ENCODE peak calls at places on chromosomes 2 and 18, in ten cellular contexts. G is CD4-positive, CD25-positive, alpha-beta regulatory T cell; U is SK-N-SH; S is CD8-positive, alpha-beta memory T cell; H is mesendoderm; A is mammary epithelial cell; B is left ventricle myocardium inferior; P is GM23248; F is OCI-LY7; K is right cardiac atrium. E is an unnamed sample.

GRCh38 chr2:129877795-129878775 is 101.4 kb upstream of the RAB6C start:
- DNase-seq in G (peak), U (no peak), S (no peak), H (peak), A (no peak), B (peak), P (peak), F (peak), K (peak), E (no peak)

GRCh38 chr2:42385225-42385624 is 24.2 kb upstream of the COX7A2L start:
- DNase-seq in G (no peak), U (no peak), S (no peak), H (peak), A (no peak), B (no peak), P (peak), F (no peak), K (no peak), E (no peak)

GRCh38 chr2:75466708-75467311 is 93.9 kb downstream of the EVA1A start:
- DNase-seq in G (no peak), U (peak), S (no peak), H (peak), A (peak), B (no peak), P (peak), F (peak), K (no peak), E (no peak)

GRCh38 chr18:3211236-3211992 is 8.4 kb downstream of the MYOM1 start:
- DNase-seq in G (no peak), U (no peak), S (no peak), H (no peak), A (no peak), B (no peak), P (no peak), F (no peak), K (no peak), E (no peak)

GRCh38 chr2:233588410-233588809 is 21.8 kb upstream of the USP40 start:
- DNase-seq in G (no peak), U (no peak), S (no peak), H (no peak), A (no peak), B (no peak), P (no peak), F (no peak), K (no peak), E (no peak)

GRCh38 chr2:118013221-118013723 is 598 bp downstream of the CCDC93 start:
- DNase-seq in G (peak), U (peak), S (peak), H (peak), A (peak), B (peak), P (peak), F (peak), K (peak), E (no peak)

GRCh38 chr18:79733996-79734770 is 54.6 kb downstream of the CTDP1 start:
- DNase-seq in G (no peak), U (no peak), S (no peak), H (no peak), A (no peak), B (peak), P (no peak), F (no peak), K (peak), E (no peak)

GRCh38 chr2:207953354-207953753 is 72.0 kb downstream of the PLEKHM3 start:
- DNase-seq in G (no peak), U (no peak), S (no peak), H (no peak), A (no peak), B (no peak), P (peak), F (no peak), K (no peak), E (no peak)

GRCh38 chr2:98282109-98282508 is 64.1 kb upstream of the CNGA3 start:
- DNase-seq in G (no peak), U (no peak), S (no peak), H (no peak), A (peak), B (no peak), P (peak), F (no peak), K (no peak), E (no peak)

GRCh38 chr2:113117594-113118262 is 9.7 kb upstream of the IL1RN start:
- DNase-seq in G (peak), U (no peak), S (no peak), H (no peak), A (peak), B (no peak), P (peak), F (no peak), K (peak), E (peak)

GRCh38 chr2:213057977-213058376 is 93.4 kb downstream of the IKZF2 start:
- DNase-seq in G (peak), U (no peak), S (no peak), H (no peak), A (no peak), B (no peak), P (no peak), F (no peak), K (no peak), E (no peak)

GRCh38 chr2:11839916-11840315 is 93.5 kb downstream of the LPIN1 start:
- DNase-seq in G (no peak), U (no peak), S (no peak), H (peak), A (no peak), B (no peak), P (no peak), F (no peak), K (no peak), E (no peak)

DNA sequence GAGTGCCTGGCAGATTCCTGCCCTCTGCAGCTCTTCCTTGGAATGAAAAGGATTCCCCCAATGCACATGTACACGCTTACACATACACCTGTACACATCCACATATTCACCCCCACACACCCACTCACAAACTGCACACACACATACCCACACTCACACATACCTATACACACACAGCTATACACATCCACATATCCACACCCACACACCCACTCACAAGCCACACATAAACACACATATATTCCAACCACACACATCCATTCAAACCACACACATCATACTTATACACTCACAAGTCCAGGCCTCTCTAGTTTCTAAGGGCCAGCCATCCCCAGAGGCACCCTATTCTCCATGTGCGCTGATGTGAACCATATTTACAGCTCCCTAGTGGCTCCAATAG is 9.5 kb downstream of the CYRIA start:
- DNase-seq in G (no peak), U (no peak), S (no peak), H (no peak), A (no peak), B (no peak), P (no peak), F (no peak), K (no peak), E (no peak)
- H3K27ac ChIP-seq in G (no peak), U (no peak), S (no peak), H (no peak), A (no peak), B (peak), P (no peak), F (peak), K (no peak), E (peak)

GRCh38 chr2:105882920-105883319 is 138.2 kb downstream of the NCK2 start:
- DNase-seq in G (no peak), U (no peak), S (no peak), H (no peak), A (no peak), B (no peak), P (no peak), F (no peak), K (no peak), E (no peak)

GRCh38 chr2:105879106-105879797 is 134.5 kb downstream of the NCK2 start:
- DNase-seq in G (no peak), U (no peak), S (no peak), H (no peak), A (no peak), B (no peak), P (no peak), F (no peak), K (no peak), E (no peak)

GRCh38 chr2:105880637-105881036 is 135.9 kb downstream of the NCK2 start:
- DNase-seq in G (no peak), U (no peak), S (no peak), H (no peak), A (no peak), B (no peak), P (no peak), F (peak), K (no peak), E (no peak)

GRCh38 chr2:105879798-105880300 is 135.1 kb downstream of the NCK2 start:
- DNase-seq in G (no peak), U (no peak), S (no peak), H (no peak), A (no peak), B (no peak), P (no peak), F (no peak), K (no peak), E (no peak)

DNA sequence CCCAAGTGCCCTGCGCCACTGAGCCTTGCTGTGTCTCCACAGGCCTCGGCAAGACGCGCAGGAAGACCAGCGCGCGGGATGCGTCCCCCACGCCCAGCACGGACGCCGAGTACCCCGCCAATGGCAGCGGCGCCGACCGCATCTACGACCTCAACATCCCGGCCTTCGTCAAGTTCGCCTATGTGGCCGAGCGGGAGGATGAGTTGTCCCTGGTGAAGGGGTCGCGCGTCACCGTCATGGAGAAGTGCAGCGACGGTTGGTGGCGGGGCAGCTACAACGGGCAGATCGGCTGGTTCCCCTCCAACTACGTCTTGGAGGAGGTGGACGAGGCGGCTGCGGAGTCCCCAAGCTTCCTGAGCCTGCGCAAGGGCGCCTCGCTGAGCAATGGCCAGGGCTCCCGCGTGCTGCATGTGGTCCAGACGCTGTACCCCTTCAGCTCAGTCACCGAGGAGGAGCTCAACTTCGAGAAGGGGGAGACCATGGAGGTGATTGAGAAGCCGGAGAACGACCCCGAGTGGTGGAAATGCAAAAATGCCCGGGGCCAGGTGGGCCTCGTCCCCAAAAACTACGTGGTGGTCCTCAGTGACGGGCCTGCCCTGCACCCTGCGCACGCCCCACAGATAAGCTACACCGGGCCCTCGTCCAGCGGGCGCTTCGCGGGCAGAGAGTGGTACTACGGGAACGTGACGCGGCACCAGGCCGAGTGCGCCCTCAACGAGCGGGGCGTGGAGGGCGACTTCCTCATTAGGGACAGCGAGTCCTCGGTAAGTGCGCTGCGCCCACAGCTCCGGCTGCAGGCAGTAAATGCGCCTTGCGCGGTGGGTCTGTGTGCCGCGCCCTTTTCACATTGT is 136.8 kb downstream of the NCK2 start:
- DNase-seq in G (no peak), U (no peak), S (no peak), H (no peak), A (no peak), B (no peak), P (no peak), F (no peak), K (no peak), E (no peak)
- H3K4me3 ChIP-seq in G (no peak), U (no peak), S (no peak), H (no peak), A (no peak), B (no peak), P (no peak), F (no peak), K (no peak), E (no peak)

GRCh38 chr2:181421464-181421863 is 35.7 kb upstream of the ITGA4 start:
- DNase-seq in G (no peak), U (no peak), S (no peak), H (no peak), A (no peak), B (no peak), P (no peak), F (no peak), K (no peak), E (no peak)
- H3K27ac ChIP-seq in G (no peak), U (no peak), S (no peak), H (no peak), A (no peak), B (no peak), P (no peak), F (no peak), K (no peak), E (no peak)

GRCh38 chr2:48341556-48342133 is 188.3 kb upstream of the STON1 start:
- DNase-seq in G (no peak), U (no peak), S (no peak), H (no peak), A (no peak), B (no peak), P (no peak), F (no peak), K (no peak), E (no peak)

GRCh38 chr2:48345176-48345575 is 184.8 kb upstream of the STON1 start:
- DNase-seq in G (no peak), U (no peak), S (no peak), H (no peak), A (no peak), B (no peak), P (no peak), F (no peak), K (no peak), E (no peak)

GRCh38 chr2:48343154-48343553 is 186.8 kb upstream of the STON1 start:
- DNase-seq in G (no peak), U (no peak), S (no peak), H (no peak), A (no peak), B (no peak), P (no peak), F (no peak), K (no peak), E (no peak)

GRCh38 chr2:48344441-48344756 is 185.6 kb upstream of the STON1 start:
- DNase-seq in G (no peak), U (no peak), S (no peak), H (no peak), A (no peak), B (no peak), P (no peak), F (no peak), K (no peak), E (no peak)

GRCh38 chr2:48343571-48344440 is 186.1 kb upstream of the STON1 start:
- DNase-seq in G (peak), U (peak), S (peak), H (peak), A (peak), B (no peak), P (peak), F (no peak), K (no peak), E (no peak)
- H3K4me3 ChIP-seq in G (peak), U (peak), S (peak), H (no peak), A (no peak), B (peak), P (peak), F (no peak), K (no peak), E (peak)

DNA sequence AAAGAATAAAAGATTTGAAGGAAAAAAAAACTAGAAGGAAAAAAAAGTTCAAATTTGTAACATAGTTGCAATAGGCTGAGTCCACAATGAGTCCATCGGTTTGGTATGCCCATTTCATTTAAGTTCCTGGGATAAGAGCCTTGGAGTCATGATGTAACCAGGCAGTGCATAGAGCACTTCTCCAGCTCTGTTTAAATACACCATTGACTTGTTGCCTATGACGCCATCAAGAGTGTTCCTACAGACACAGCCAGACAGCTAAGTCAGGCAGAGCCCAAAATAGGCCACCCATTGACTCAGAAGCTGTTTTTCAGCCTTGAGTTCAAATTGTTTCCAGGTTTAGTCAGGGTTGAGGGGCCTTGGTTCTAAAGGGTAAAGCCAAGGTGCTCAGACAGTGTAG is 44.9 kb downstream of the SOCS6 start:
- DNase-seq in G (no peak), U (no peak), S (no peak), H (peak), A (peak), B (no peak), P (peak), F (no peak), K (no peak), E (no peak)
- H3K27ac ChIP-seq in G (no peak), U (no peak), S (no peak), H (no peak), A (peak), B (peak), P (peak), F (no peak), K (peak), E (peak)

DNA sequence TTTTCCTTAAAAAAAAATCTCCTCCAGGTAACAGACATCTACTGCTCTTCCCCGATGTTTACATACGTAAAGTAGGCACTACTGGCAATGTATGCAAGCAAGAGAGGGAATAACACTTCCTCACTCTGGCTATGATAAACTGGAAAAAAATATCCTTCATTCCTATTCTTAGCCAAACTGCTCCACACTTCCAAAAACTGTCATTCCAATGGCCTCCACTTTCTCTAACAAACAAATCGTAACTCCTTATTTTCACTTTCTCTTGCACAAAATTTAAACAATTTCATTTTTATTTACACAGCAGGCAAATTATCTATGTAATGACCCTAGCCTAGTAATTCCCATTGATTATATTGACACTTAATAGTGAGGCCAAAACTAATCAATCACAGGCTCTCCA is 184.4 kb downstream of the TCF4 start:
- DNase-seq in G (no peak), U (no peak), S (no peak), H (no peak), A (no peak), B (no peak), P (peak), F (no peak), K (no peak), E (no peak)
- H3K4me3 ChIP-seq in G (no peak), U (no peak), S (no peak), H (no peak), A (no peak), B (peak), P (peak), F (no peak), K (peak), E (no peak)